ENCODE peak calls at places on chromosomes 2 and 18, in six cellular contexts. S is cardiac fibroblast; P is OCI-LY7; A is CD4-positive, alpha-beta T cell; X is sciatic nerve; J is kidney epithelial cell. U is an unnamed sample.

GRCh38 chr2:207137922-207138321 is 27.8 kb downstream of the KLF7 start:
- DNase-seq in J (no peak), P (no peak), X (no peak), S (no peak), A (no peak), U (no peak)

GRCh38 chr2:167331636-167332232 is 443.5 kb downstream of the XIRP2 start:
- DNase-seq in A (no peak), S (no peak), X (no peak), J (no peak), P (no peak), U (no peak)

GRCh38 chr2:227862227-227862740 is 9.1 kb upstream of the DAW1 start:
- DNase-seq in P (peak; percentile 42), S (peak; percentile 94), J (no peak), A (no peak), X (no peak), U (no peak)

GRCh38 chr18:40313030-40313642 is 1641.9 kb upstream of the PIK3C3 start:
- DNase-seq in X (no peak), S (no peak), J (no peak), P (no peak), A (no peak), U (no peak)

GRCh38 chr2:44902767-44903166 is 38.7 kb upstream of the SIX3 start:
- DNase-seq in A (no peak), P (no peak), S (no peak), J (no peak), X (no peak), U (no peak)

GRCh38 chr2:226447338-226447885 is 352.2 kb downstream of the IRS1 start:
- DNase-seq in S (peak; percentile 57), J (no peak), X (no peak), P (no peak), A (no peak), U (no peak)

GRCh38 chr2:189580662-189581353 is at the start of gene SLC40A1:
- DNase-seq in A (peak; percentile 74), J (no peak), X (peak; percentile 88), S (peak; percentile 45), P (no peak), U (peak; percentile 58)

GRCh38 chr2:120391905-120392665 is 46.1 kb downstream of the INHBB start:
- DNase-seq in A (peak; percentile 11), X (peak; percentile 37), J (no peak), P (no peak), S (no peak), U (no peak)

GRCh38 chr2:237473474-237474453 is 13.3 kb upstream of the MLPH start:
- DNase-seq in A (no peak), J (no peak), P (no peak), X (no peak), S (peak; percentile 76), U (no peak)

GRCh38 chr2:216743781-216744180 is 48.4 kb upstream of the IGFBP5 start:
- DNase-seq in J (no peak), A (no peak), X (no peak), P (no peak), S (no peak), U (no peak)

GRCh38 chr2:100744589-100744988 is 75.3 kb upstream of the NPAS2 start:
- DNase-seq in A (no peak), J (peak; percentile 41), X (no peak), S (peak; percentile 61), P (no peak), U (no peak)